ENCODE peak calls at places on chromosomes 1 and 21, in five cellular contexts. C, J, Y, P and A are unnamed samples.

GRCh38 chr1:238589843-238590435 is 699.2 kb upstream of the ZP4 start:
- DNase-seq in C (no peak), J (no peak), Y (peak), P (no peak), A (no peak)

GRCh38 chr1:230186003-230186863 is 119.2 kb downstream of the GALNT2 start:
- DNase-seq in C (peak), J (no peak), Y (peak), P (no peak), A (peak)

GRCh38 chr21:25750085-25750484 is 15.3 kb downstream of the GABPA start:
- DNase-seq in C (no peak), J (no peak), Y (no peak), P (no peak), A (no peak)

GRCh38 chr1:205656236-205656635 is 24.1 kb downstream of the SLC45A3 start:
- DNase-seq in C (no peak), J (no peak), Y (peak), P (no peak), A (no peak)

GRCh38 chr1:180157576-180158057 is 2.9 kb downstream of the QSOX1 start:
- DNase-seq in C (no peak), J (no peak), Y (no peak), P (no peak), A (peak)

GRCh38 chr1:2091611-2092604 is 41.7 kb downstream of the PRKCZ start:
- DNase-seq in C (no peak), J (peak), Y (peak), P (peak), A (no peak)

GRCh38 chr1:207826557-207827487 is 75.0 kb downstream of the CD46 start:
- DNase-seq in C (no peak), J (no peak), Y (no peak), P (no peak), A (no peak)

GRCh38 chr1:212368073-212368484 is 46.6 kb downstream of the PACC1 start:
- DNase-seq in C (no peak), J (no peak), Y (peak), P (peak), A (peak)

GRCh38 chr21:42971897-42972275 is 2.5 kb upstream of the PKNOX1 start:
- DNase-seq in C (no peak), J (no peak), Y (no peak), P (no peak), A (no peak)

GRCh38 chr1:225879521-225880209 is 2.5 kb downstream of the TMEM63A start:
- DNase-seq in C (peak), J (no peak), Y (no peak), P (no peak), A (no peak)

GRCh38 chr1:194394676-194395075 is 1208.3 kb upstream of the B3GALT2 start:
- DNase-seq in C (no peak), J (no peak), Y (no peak), P (no peak), A (no peak)

GRCh38 chr1:43327549-43328292 is 9.9 kb upstream of the MPL start:
- DNase-seq in C (no peak), J (no peak), Y (peak), P (no peak), A (no peak)

GRCh38 chr1:41360074-41361027 is 883 bp upstream of the FOXO6 start:
- DNase-seq in C (no peak), J (no peak), Y (no peak), P (no peak), A (no peak)

GRCh38 chr1:74772945-74773344 is 40.0 kb downstream of the TYW3 start:
- DNase-seq in C (no peak), J (no peak), Y (peak), P (no peak), A (no peak)

GRCh38 chr1:117572546-117572945 is 33.3 kb upstream of the TENT5C start:
- DNase-seq in C (peak), J (no peak), Y (no peak), P (no peak), A (no peak)

GRCh38 chr1:16231331-16232315 is 5.4 kb downstream of the CPLANE2 start:
- DNase-seq in C (peak), J (no peak), Y (no peak), P (no peak), A (no peak)

GRCh38 chr1:219771039-219771438 is 157.3 kb downstream of the SLC30A10 start:
- DNase-seq in C (no peak), J (no peak), Y (peak), P (no peak), A (no peak)

GRCh38 chr1:10302416-10302815 is 92.0 kb downstream of the KIF1B start:
- DNase-seq in C (no peak), J (no peak), Y (no peak), P (no peak), A (no peak)

GRCh38 chr1:22508329-22508728 is 55.0 kb upstream of the EPHA8 start:
- DNase-seq in C (no peak), J (no peak), Y (no peak), P (no peak), A (peak)

GRCh38 chr1:156295391-156295947 is at the start of gene GLMP:
- DNase-seq in C (peak), J (peak), Y (peak), P (peak), A (peak)

GRCh38 chr1:157377216-157377821 is 175.0 kb downstream of the FCRL5 start:
- DNase-seq in C (no peak), J (no peak), Y (peak), P (no peak), A (peak)

GRCh38 chr1:224201853-224202252 is 18.8 kb downstream of the DEGS1 start:
- DNase-seq in C (no peak), J (no peak), Y (no peak), P (no peak), A (no peak)

GRCh38 chr1:226784081-226785049 is 45.3 kb upstream of the ITPKB start:
- DNase-seq in C (no peak), J (no peak), Y (peak), P (no peak), A (peak)

GRCh38 chr1:75725861-75726361 is 1.4 kb downstream of the ACADM start:
- DNase-seq in C (no peak), J (no peak), Y (peak), P (no peak), A (no peak)

GRCh38 chr1:179743679-179744400 is 749 bp downstream of the FAM163A start:
- DNase-seq in C (no peak), J (no peak), Y (no peak), P (no peak), A (no peak)

GRCh38 chr1:201882665-201883132 is 6.0 kb upstream of the SHISA4 start:
- DNase-seq in C (no peak), J (no peak), Y (peak), P (no peak), A (no peak)

GRCh38 chr21:28142692-28143091 is 850.0 kb downstream of the LTN1 start:
- DNase-seq in C (no peak), J (no peak), Y (peak), P (no peak), A (no peak)

GRCh38 chr1:167345386-167345733 is 124.7 kb downstream of the POU2F1 start:
- DNase-seq in C (no peak), J (no peak), Y (peak), P (no peak), A (no peak)

GRCh38 chr21:29124645-29125044 is 5.8 kb upstream of the MAP3K7CL start:
- DNase-seq in C (no peak), J (no peak), Y (no peak), P (no peak), A (no peak)

GRCh38 chr1:53061123-53061858 is 722 bp upstream of the PODN start:
- DNase-seq in C (peak), J (no peak), Y (no peak), P (no peak), A (no peak)

GRCh38 chr1:42736152-42736551 is 3.9 kb downstream of the CLDN19 start:
- DNase-seq in C (no peak), J (no peak), Y (peak), P (no peak), A (no peak)

GRCh38 chr1:106296431-106296830 is 760.0 kb upstream of the PRMT6 start:
- DNase-seq in C (no peak), J (no peak), Y (no peak), P (no peak), A (no peak)

GRCh38 chr1:228721407-228721806 is 13.9 kb upstream of the RHOU start:
- DNase-seq in C (no peak), J (no peak), Y (no peak), P (no peak), A (no peak)

GRCh38 chr1:13901597-13901996 is 201.6 kb downstream of the PRDM2 start:
- DNase-seq in C (no peak), J (no peak), Y (no peak), P (no peak), A (no peak)